ENCODE peak calls at places on chromosomes 16 and 17, in nine cellular contexts. D is astrocyte of the spinal cord, S is choroid plexus epithelial cell, T is Peyer's patch, N is AG04450, J is AG09319, E is OCI-LY7, P is gastrocnemius medialis, G is nephron progenitor cell. C is an unnamed sample.

GRCh38 chr16:57628008-57628781 is at the start of gene ADGRG1:
- DNase-seq in D (peak; percentile 94), S (peak; percentile 97), T (peak; percentile 66), G (peak; percentile 71), J (peak; percentile 83), E (no peak), P (no peak), N (peak; percentile 80), C (peak; percentile 79)

GRCh38 chr17:27512511-27513346 is 56.5 kb downstream of the KSR1 start:
- DNase-seq in G (no peak), D (no peak), E (no peak), J (no peak), T (no peak), N (no peak), P (no peak), S (peak; percentile 34), C (no peak)

GRCh38 chr17:1557355-1558095 is 5.1 kb downstream of the PITPNA start:
- DNase-seq in J (no peak), T (no peak), S (peak; percentile 53), N (no peak), E (no peak), P (no peak), D (peak; percentile 29), G (no peak), C (no peak)

GRCh38 chr16:63913278-63913677 is 1208.6 kb downstream of the CDH11 start:
- DNase-seq in G (no peak), D (no peak), N (no peak), P (no peak), E (no peak), J (no peak), T (no peak), S (no peak), C (no peak)

GRCh38 chr17:60091908-60092331 is 13.2 kb upstream of the HEATR6 start:
- DNase-seq in J (no peak), G (no peak), D (peak; percentile 67), S (peak; percentile 90), P (no peak), N (peak; percentile 59), E (no peak), T (no peak), C (no peak)

GRCh38 chr17:57286372-57287105 is 30.2 kb downstream of the MSI2 start:
- DNase-seq in G (no peak), S (peak; percentile 38), P (no peak), N (no peak), T (no peak), D (peak; percentile 39), J (no peak), E (no peak), C (no peak)

GRCh38 chr16:87815567-87815966 is 49.8 kb upstream of the KLHDC4 start:
- DNase-seq in D (no peak), J (no peak), S (no peak), G (no peak), E (no peak), N (no peak), P (no peak), T (no peak), C (no peak)

GRCh38 chr17:2689411-2690164 is 22.0 kb downstream of the CLUH start:
- DNase-seq in D (no peak), N (no peak), P (no peak), E (no peak), J (no peak), S (no peak), T (peak; percentile 67), G (no peak), C (peak; percentile 16)

GRCh38 chr17:75125984-75126383 is 5.6 kb downstream of the NT5C start:
- DNase-seq in J (no peak), P (no peak), E (peak; percentile 39), D (no peak), T (no peak), N (no peak), G (no peak), S (no peak), C (no peak)

GRCh38 chr16:85384831-85385462 is 228.2 kb upstream of the GSE1 start:
- DNase-seq in E (no peak), N (no peak), P (no peak), S (no peak), J (no peak), T (peak; percentile 68), G (peak; percentile 27), D (no peak), C (no peak)

GRCh38 chr16:64809876-64810629 is 311.8 kb downstream of the CDH11 start:
- DNase-seq in G (no peak), N (no peak), J (no peak), E (no peak), T (no peak), P (no peak), S (no peak), D (no peak), C (no peak)

GRCh38 chr16:29760567-29761279 is 14.9 kb upstream of the C16orf54 start:
- DNase-seq in J (no peak), N (no peak), T (peak; percentile 70), P (no peak), E (no peak), G (peak; percentile 18), D (no peak), S (no peak), C (no peak)

GRCh38 chr16:51328708-51329107 is 177.6 kb upstream of the SALL1 start:
- DNase-seq in T (no peak), G (peak; percentile 10), D (no peak), E (no peak), J (no peak), N (no peak), P (no peak), S (no peak), C (no peak)

GRCh38 chr16:77963185-77964044 is 58.9 kb upstream of the CLEC3A start:
- DNase-seq in D (no peak), G (no peak), N (no peak), P (no peak), T (no peak), S (peak; percentile 14), E (no peak), J (no peak), C (no peak)

GRCh38 chr16:86117235-86117634 is 218.3 kb downstream of the IRF8 start:
- DNase-seq in T (peak; percentile 19), N (no peak), P (no peak), E (no peak), S (no peak), D (no peak), J (no peak), G (no peak), C (no peak)

GRCh38 chr17:29246638-29247037 is at the start of gene CRYBA1:
- DNase-seq in T (no peak), D (no peak), P (no peak), G (no peak), E (no peak), N (no peak), J (no peak), S (no peak), C (no peak)

DNA sequence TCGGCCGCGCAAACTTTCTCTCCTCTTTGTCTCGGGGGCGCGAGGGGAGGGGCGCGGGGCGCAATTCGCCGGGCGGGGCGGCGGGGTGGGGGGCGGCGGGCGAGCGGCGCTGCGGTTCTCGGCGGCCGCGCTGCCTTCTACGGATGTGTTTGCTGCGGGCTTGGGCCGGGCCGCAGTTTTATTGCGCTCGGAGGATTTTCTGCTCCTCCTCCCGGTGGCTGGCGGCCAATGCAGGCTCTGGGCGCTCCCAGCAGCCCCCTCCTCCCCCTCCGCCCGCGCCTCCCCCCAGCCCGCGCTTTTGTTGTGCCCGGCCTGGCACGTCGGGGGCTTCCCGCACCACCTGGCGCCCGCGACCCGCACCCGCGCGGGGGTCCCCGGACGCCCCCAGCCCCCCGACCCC is at the start of gene TIMP2:
- DNase-seq in S (peak; percentile 90), E (peak; percentile 52), J (peak; percentile 68), N (peak; percentile 71), D (peak; percentile 83), G (peak; percentile 89), P (peak; percentile 64), T (peak; percentile 91), C (peak; percentile 67)
- TF ChIP-seq CTCF in S (peak; percentile 34), E (no peak), J (no peak), N (no peak), D (peak; percentile 13), G (no peak), P (peak; percentile 21), T (peak; percentile 45), C (no peak)

GRCh38 chr16:1523581-1524245 is 9.8 kb upstream of the TMEM204 start:
- DNase-seq in N (no peak), E (no peak), D (no peak), G (no peak), T (no peak), P (no peak), J (no peak), S (no peak), C (no peak)

GRCh38 chr16:1518626-1519135 is 14.8 kb upstream of the TMEM204 start:
- DNase-seq in J (no peak), E (no peak), S (no peak), G (no peak), P (no peak), D (no peak), N (no peak), T (no peak), C (no peak)

GRCh38 chr16:1520461-1520860 is 13.0 kb upstream of the TMEM204 start:
- DNase-seq in P (no peak), J (no peak), N (no peak), S (no peak), E (no peak), G (no peak), D (no peak), T (no peak), C (no peak)

GRCh38 chr16:1524366-1524765 is 9.1 kb upstream of the TMEM204 start:
- DNase-seq in S (no peak), J (no peak), T (no peak), D (no peak), G (no peak), N (no peak), P (no peak), E (no peak), C (no peak)

DNA sequence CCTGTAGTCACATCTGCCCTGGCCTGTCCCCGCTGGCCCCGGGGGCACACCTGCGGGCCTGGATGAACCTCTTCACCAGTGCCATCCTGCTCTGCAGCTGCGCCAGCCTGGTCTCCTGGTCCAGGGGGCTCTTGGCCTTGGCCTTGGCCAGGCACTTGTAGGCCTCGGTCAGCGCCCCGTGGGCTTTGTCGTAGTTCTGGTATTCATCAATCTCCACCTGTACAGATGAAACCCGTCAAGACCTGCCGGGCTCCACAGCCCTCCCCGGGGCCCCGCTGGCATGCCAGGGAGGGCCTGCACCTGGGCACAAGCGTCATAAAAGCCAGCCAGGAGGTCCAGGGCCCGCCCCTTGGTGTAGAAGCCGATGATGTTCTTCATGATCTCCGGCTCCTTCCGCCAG is 13.6 kb upstream of the TMEM204 start:
- DNase-seq in D (no peak), P (no peak), J (no peak), S (no peak), G (no peak), N (no peak), T (no peak), E (no peak), C (no peak)
- TF ChIP-seq CTCF in D (no peak), P (no peak), J (no peak), S (no peak), G (no peak), N (no peak), T (no peak), E (no peak), C (no peak)

GRCh38 chr16:80148826-80149225 is 392.0 kb upstream of the DYNLRB2 start:
- DNase-seq in E (no peak), S (no peak), N (no peak), D (no peak), G (no peak), P (no peak), J (no peak), T (no peak), C (no peak)
- TF ChIP-seq CTCF in E (no peak), S (no peak), N (no peak), D (no peak), G (no peak), P (no peak), J (no peak), T (no peak), C (no peak)

GRCh38 chr17:70604854-70605253 is 435.5 kb downstream of the KCNJ2 start:
- DNase-seq in P (no peak), N (no peak), D (no peak), E (no peak), J (no peak), G (no peak), T (no peak), S (no peak), C (no peak)
- TF ChIP-seq CTCF in P (no peak), N (peak; percentile 8), D (no peak), E (peak; percentile 27), J (no peak), G (no peak), T (no peak), S (no peak), C (no peak)